ENCODE peak calls at places on chromosomes 1 and 21, in eight cellular contexts. One of them, this sample, is unnamed.

GRCh38 chr21:39938086-39938611 is 70.9 kb downstream of the PCP4 start:
- DNase-seq in CD4-positive, alpha-beta T cell: no peak
- DNase-seq in dorsolateral prefrontal cortex: no peak
- DNase-seq in MM.1S: no peak
- DNase-seq in Caco-2: no peak
- DNase-seq in mammary epithelial cell: no peak
- DNase-seq in foreskin fibroblast: no peak
- DNase-seq in AG04450: no peak
- DNase-seq in this sample: no peak

GRCh38 chr1:41712687-41713086 is 206.0 kb downstream of the HIVEP3 start:
- DNase-seq in AG04450: no peak
- DNase-seq in dorsolateral prefrontal cortex: no peak
- DNase-seq in Caco-2: no peak
- DNase-seq in MM.1S: no peak
- DNase-seq in mammary epithelial cell: no peak
- DNase-seq in foreskin fibroblast: peak
- DNase-seq in CD4-positive, alpha-beta T cell: no peak
- DNase-seq in this sample: no peak

GRCh38 chr1:24551910-24552571 is 3.8 kb upstream of the NCMAP start:
- DNase-seq in mammary epithelial cell: no peak
- DNase-seq in AG04450: peak
- DNase-seq in dorsolateral prefrontal cortex: no peak
- DNase-seq in CD4-positive, alpha-beta T cell: no peak
- DNase-seq in MM.1S: no peak
- DNase-seq in foreskin fibroblast: no peak
- DNase-seq in Caco-2: peak
- DNase-seq in this sample: no peak

GRCh38 chr1:231998791-231999190 is 372.2 kb downstream of the DISC1 start:
- DNase-seq in mammary epithelial cell: no peak
- DNase-seq in Caco-2: no peak
- DNase-seq in CD4-positive, alpha-beta T cell: no peak
- DNase-seq in dorsolateral prefrontal cortex: no peak
- DNase-seq in MM.1S: no peak
- DNase-seq in AG04450: no peak
- DNase-seq in foreskin fibroblast: no peak
- DNase-seq in this sample: no peak

GRCh38 chr1:71677541-71677940 is 596.7 kb upstream of the ZRANB2 start:
- DNase-seq in foreskin fibroblast: no peak
- DNase-seq in dorsolateral prefrontal cortex: no peak
- DNase-seq in MM.1S: no peak
- DNase-seq in CD4-positive, alpha-beta T cell: no peak
- DNase-seq in Caco-2: no peak
- DNase-seq in AG04450: no peak
- DNase-seq in mammary epithelial cell: no peak
- DNase-seq in this sample: no peak

GRCh38 chr1:53405737-53406136 is 53.5 kb upstream of the DMRTB1 start:
- DNase-seq in Caco-2: no peak
- DNase-seq in MM.1S: no peak
- DNase-seq in foreskin fibroblast: no peak
- DNase-seq in CD4-positive, alpha-beta T cell: no peak
- DNase-seq in AG04450: no peak
- DNase-seq in dorsolateral prefrontal cortex: no peak
- DNase-seq in mammary epithelial cell: no peak
- DNase-seq in this sample: no peak

GRCh38 chr1:96634863-96635262 is 86.7 kb upstream of the PTBP2 start:
- DNase-seq in dorsolateral prefrontal cortex: no peak
- DNase-seq in MM.1S: no peak
- DNase-seq in CD4-positive, alpha-beta T cell: no peak
- DNase-seq in mammary epithelial cell: no peak
- DNase-seq in Caco-2: no peak
- DNase-seq in foreskin fibroblast: peak
- DNase-seq in AG04450: no peak
- DNase-seq in this sample: no peak

GRCh38 chr1:90510143-90510542 is 207.0 kb downstream of the BARHL2 start:
- DNase-seq in mammary epithelial cell: no peak
- DNase-seq in CD4-positive, alpha-beta T cell: no peak
- DNase-seq in Caco-2: no peak
- DNase-seq in MM.1S: no peak
- DNase-seq in AG04450: no peak
- DNase-seq in foreskin fibroblast: no peak
- DNase-seq in dorsolateral prefrontal cortex: no peak
- DNase-seq in this sample: no peak

GRCh38 chr1:94038511-94038910 is 82.4 kb downstream of the ABCA4 start:
- DNase-seq in dorsolateral prefrontal cortex: no peak
- DNase-seq in foreskin fibroblast: peak
- DNase-seq in Caco-2: no peak
- DNase-seq in mammary epithelial cell: no peak
- DNase-seq in CD4-positive, alpha-beta T cell: no peak
- DNase-seq in MM.1S: no peak
- DNase-seq in AG04450: no peak
- DNase-seq in this sample: no peak

GRCh38 chr1:94036721-94037120 is 84.2 kb downstream of the ABCA4 start:
- DNase-seq in foreskin fibroblast: no peak
- DNase-seq in CD4-positive, alpha-beta T cell: no peak
- DNase-seq in mammary epithelial cell: no peak
- DNase-seq in dorsolateral prefrontal cortex: no peak
- DNase-seq in MM.1S: no peak
- DNase-seq in Caco-2: no peak
- DNase-seq in AG04450: peak
- DNase-seq in this sample: no peak

GRCh38 chr1:94039871-94040569 is 80.9 kb downstream of the ABCA4 start:
- DNase-seq in AG04450: no peak
- DNase-seq in foreskin fibroblast: peak
- DNase-seq in CD4-positive, alpha-beta T cell: no peak
- DNase-seq in dorsolateral prefrontal cortex: no peak
- DNase-seq in mammary epithelial cell: no peak
- DNase-seq in MM.1S: no peak
- DNase-seq in Caco-2: no peak
- DNase-seq in this sample: no peak

GRCh38 chr1:94037392-94038229 is 83.3 kb downstream of the ABCA4 start:
- DNase-seq in Caco-2: no peak
- DNase-seq in CD4-positive, alpha-beta T cell: no peak
- DNase-seq in AG04450: no peak
- DNase-seq in foreskin fibroblast: no peak
- DNase-seq in mammary epithelial cell: peak
- DNase-seq in dorsolateral prefrontal cortex: no peak
- DNase-seq in MM.1S: no peak
- DNase-seq in this sample: no peak

DNA sequence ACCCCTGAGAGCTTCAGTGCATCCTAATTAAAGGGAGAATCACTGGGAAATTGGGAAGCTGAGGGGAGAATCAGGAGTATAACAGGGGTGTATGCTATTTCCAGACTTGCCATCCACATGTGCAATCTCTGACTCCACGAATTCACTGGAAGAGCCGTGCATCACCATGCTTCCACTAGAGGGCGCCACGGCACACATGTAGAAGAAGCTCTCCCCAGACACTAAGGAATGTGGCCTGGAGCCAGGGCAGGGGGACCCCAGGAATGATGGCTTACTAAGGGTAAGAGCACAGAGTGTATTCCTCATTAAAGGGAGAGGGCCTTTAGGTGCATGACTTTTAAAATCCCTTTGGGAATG is 81.5 kb downstream of the ABCA4 start:
- DNase-seq in CD4-positive, alpha-beta T cell: peak
- DNase-seq in MM.1S: peak
- DNase-seq in foreskin fibroblast: peak
- DNase-seq in mammary epithelial cell: no peak
- DNase-seq in dorsolateral prefrontal cortex: no peak
- DNase-seq in AG04450: no peak
- DNase-seq in Caco-2: peak
- DNase-seq in this sample: peak
- TF ChIP-seq CTCF in CD4-positive, alpha-beta T cell: peak
- TF ChIP-seq CTCF in MM.1S: peak
- TF ChIP-seq CTCF in foreskin fibroblast: peak
- TF ChIP-seq CTCF in mammary epithelial cell: peak
- TF ChIP-seq CTCF in dorsolateral prefrontal cortex: peak
- TF ChIP-seq CTCF in AG04450: peak
- TF ChIP-seq CTCF in Caco-2: peak
- TF ChIP-seq CTCF in this sample: peak

GRCh38 chr1:54870869-54871268 is 16.1 kb downstream of the DHCR24 start:
- DNase-seq in dorsolateral prefrontal cortex: no peak
- DNase-seq in CD4-positive, alpha-beta T cell: no peak
- DNase-seq in mammary epithelial cell: no peak
- DNase-seq in AG04450: no peak
- DNase-seq in foreskin fibroblast: no peak
- DNase-seq in MM.1S: no peak
- DNase-seq in Caco-2: no peak
- DNase-seq in this sample: no peak

GRCh38 chr1:54871275-54872040 is 15.5 kb downstream of the DHCR24 start:
- DNase-seq in Caco-2: no peak
- DNase-seq in mammary epithelial cell: no peak
- DNase-seq in CD4-positive, alpha-beta T cell: no peak
- DNase-seq in dorsolateral prefrontal cortex: no peak
- DNase-seq in AG04450: no peak
- DNase-seq in foreskin fibroblast: no peak
- DNase-seq in MM.1S: no peak
- DNase-seq in this sample: no peak

GRCh38 chr1:54869173-54869851 is 17.7 kb downstream of the DHCR24 start:
- DNase-seq in CD4-positive, alpha-beta T cell: no peak
- DNase-seq in AG04450: no peak
- DNase-seq in dorsolateral prefrontal cortex: no peak
- DNase-seq in MM.1S: no peak
- DNase-seq in Caco-2: no peak
- DNase-seq in foreskin fibroblast: no peak
- DNase-seq in mammary epithelial cell: no peak
- DNase-seq in this sample: no peak

GRCh38 chr1:54874079-54874830 is 12.7 kb downstream of the DHCR24 start:
- DNase-seq in dorsolateral prefrontal cortex: no peak
- DNase-seq in CD4-positive, alpha-beta T cell: no peak
- DNase-seq in AG04450: no peak
- DNase-seq in foreskin fibroblast: peak
- DNase-seq in MM.1S: no peak
- DNase-seq in mammary epithelial cell: peak
- DNase-seq in Caco-2: no peak
- DNase-seq in this sample: no peak

DNA sequence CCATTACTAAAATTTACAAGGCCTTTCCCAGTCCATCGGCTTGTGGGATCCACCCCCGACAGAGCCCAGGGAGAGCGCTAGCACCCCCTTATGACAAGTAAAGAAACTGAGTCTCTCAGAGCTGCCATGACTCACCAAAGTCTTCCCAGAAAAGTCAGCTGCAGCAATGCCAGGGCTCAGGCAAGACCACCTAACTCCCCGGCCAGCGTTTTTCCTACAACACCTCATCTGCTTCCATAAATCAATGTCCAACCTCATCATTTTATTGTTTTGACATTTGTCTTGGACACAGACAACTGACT is 15.0 kb downstream of the DHCR24 start:
- DNase-seq in AG04450: no peak
- DNase-seq in Caco-2: no peak
- DNase-seq in CD4-positive, alpha-beta T cell: no peak
- DNase-seq in dorsolateral prefrontal cortex: no peak
- DNase-seq in foreskin fibroblast: no peak
- DNase-seq in mammary epithelial cell: no peak
- DNase-seq in MM.1S: no peak
- DNase-seq in this sample: no peak
- TF ChIP-seq CTCF in AG04450: no peak
- TF ChIP-seq CTCF in Caco-2: no peak
- TF ChIP-seq CTCF in CD4-positive, alpha-beta T cell: no peak
- TF ChIP-seq CTCF in dorsolateral prefrontal cortex: no peak
- TF ChIP-seq CTCF in foreskin fibroblast: no peak
- TF ChIP-seq CTCF in mammary epithelial cell: no peak
- TF ChIP-seq CTCF in MM.1S: no peak
- TF ChIP-seq CTCF in this sample: no peak

DNA sequence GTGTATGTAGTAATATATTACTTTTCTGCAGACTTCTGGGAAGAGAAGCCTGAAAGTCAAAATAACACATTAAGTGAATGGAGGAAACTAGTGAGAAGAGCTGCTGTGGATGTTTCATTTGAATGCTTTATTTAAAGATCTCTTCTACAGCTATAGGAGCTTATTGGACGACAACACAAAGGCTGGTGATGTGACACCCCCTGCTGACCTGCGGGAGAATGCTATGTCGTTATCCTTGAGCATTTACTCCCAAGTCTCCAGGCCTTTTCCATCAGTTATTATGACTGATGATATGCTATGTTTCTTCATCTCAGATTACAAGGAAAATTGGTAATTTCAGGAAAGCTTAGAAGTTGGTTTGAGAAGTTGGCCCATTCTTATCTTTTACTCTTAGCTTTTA is 22.3 kb upstream of the PLA2G4A start:
- DNase-seq in CD4-positive, alpha-beta T cell: no peak
- DNase-seq in AG04450: no peak
- DNase-seq in dorsolateral prefrontal cortex: no peak
- DNase-seq in Caco-2: peak
- DNase-seq in MM.1S: peak
- DNase-seq in foreskin fibroblast: peak
- DNase-seq in mammary epithelial cell: peak
- DNase-seq in this sample: no peak
- TF ChIP-seq CTCF in CD4-positive, alpha-beta T cell: no peak
- TF ChIP-seq CTCF in AG04450: peak
- TF ChIP-seq CTCF in dorsolateral prefrontal cortex: no peak
- TF ChIP-seq CTCF in Caco-2: peak
- TF ChIP-seq CTCF in MM.1S: peak
- TF ChIP-seq CTCF in foreskin fibroblast: peak
- TF ChIP-seq CTCF in mammary epithelial cell: peak
- TF ChIP-seq CTCF in this sample: peak

GRCh38 chr1:235515844-235516512 is 11.7 kb upstream of the B3GALNT2 start:
- DNase-seq in CD4-positive, alpha-beta T cell: no peak
- DNase-seq in AG04450: no peak
- DNase-seq in dorsolateral prefrontal cortex: no peak
- DNase-seq in Caco-2: no peak
- DNase-seq in foreskin fibroblast: no peak
- DNase-seq in mammary epithelial cell: no peak
- DNase-seq in MM.1S: no peak
- DNase-seq in this sample: no peak

GRCh38 chr1:235516862-235517446 is 12.7 kb upstream of the B3GALNT2 start:
- DNase-seq in Caco-2: no peak
- DNase-seq in AG04450: no peak
- DNase-seq in mammary epithelial cell: no peak
- DNase-seq in MM.1S: peak
- DNase-seq in dorsolateral prefrontal cortex: no peak
- DNase-seq in CD4-positive, alpha-beta T cell: no peak
- DNase-seq in foreskin fibroblast: no peak
- DNase-seq in this sample: no peak

GRCh38 chr1:235513495-235514366 is 9.5 kb upstream of the B3GALNT2 start:
- DNase-seq in Caco-2: no peak
- DNase-seq in AG04450: peak
- DNase-seq in dorsolateral prefrontal cortex: no peak
- DNase-seq in mammary epithelial cell: peak
- DNase-seq in CD4-positive, alpha-beta T cell: peak
- DNase-seq in foreskin fibroblast: peak
- DNase-seq in MM.1S: peak
- DNase-seq in this sample: peak

GRCh38 chr1:235507623-235508022 is 3.4 kb upstream of the B3GALNT2 start:
- DNase-seq in Caco-2: no peak
- DNase-seq in mammary epithelial cell: no peak
- DNase-seq in foreskin fibroblast: no peak
- DNase-seq in MM.1S: no peak
- DNase-seq in AG04450: no peak
- DNase-seq in CD4-positive, alpha-beta T cell: no peak
- DNase-seq in dorsolateral prefrontal cortex: no peak
- DNase-seq in this sample: no peak

DNA sequence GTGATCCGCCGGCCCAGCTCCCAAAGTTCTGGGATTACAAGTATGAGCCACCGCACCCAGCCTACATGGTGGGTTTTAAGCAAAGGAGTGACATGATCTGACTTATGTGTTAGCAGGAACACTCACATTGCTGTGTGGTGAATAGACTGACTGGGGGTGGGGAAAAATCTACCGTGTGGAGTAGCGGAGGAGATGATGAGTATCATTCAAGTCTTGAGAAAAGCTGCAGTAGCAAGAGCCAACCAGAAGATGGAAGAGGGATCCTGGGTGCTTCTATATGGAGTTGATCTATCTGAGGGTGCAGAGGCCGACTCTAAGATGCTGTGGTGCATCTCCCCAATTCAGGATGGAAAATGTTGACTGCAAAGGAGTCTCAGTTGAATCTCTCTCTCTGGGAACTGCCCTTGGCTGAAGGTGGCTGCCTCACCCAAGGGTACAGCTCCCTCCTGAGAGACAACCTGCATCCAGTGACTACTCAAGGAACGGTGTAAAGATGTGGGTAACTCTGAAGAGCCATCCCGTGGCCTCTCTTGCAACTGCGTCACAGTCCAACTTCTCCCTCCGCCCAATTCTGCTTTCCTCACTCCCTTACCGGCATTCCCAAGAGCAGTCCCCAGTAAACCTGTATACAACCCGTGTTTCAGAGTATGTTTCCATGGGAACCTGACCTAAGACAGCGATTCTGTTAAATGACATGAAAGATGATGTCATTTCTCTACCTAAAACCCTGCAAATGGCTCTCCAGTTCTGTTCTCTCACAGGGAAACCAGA is 7.4 kb upstream of the B3GALNT2 start:
- DNase-seq in CD4-positive, alpha-beta T cell: no peak
- DNase-seq in mammary epithelial cell: peak
- DNase-seq in MM.1S: no peak
- DNase-seq in dorsolateral prefrontal cortex: no peak
- DNase-seq in Caco-2: no peak
- DNase-seq in foreskin fibroblast: peak
- DNase-seq in AG04450: no peak
- DNase-seq in this sample: no peak
- TF ChIP-seq CTCF in CD4-positive, alpha-beta T cell: no peak
- TF ChIP-seq CTCF in mammary epithelial cell: no peak
- TF ChIP-seq CTCF in MM.1S: no peak
- TF ChIP-seq CTCF in dorsolateral prefrontal cortex: no peak
- TF ChIP-seq CTCF in Caco-2: no peak
- TF ChIP-seq CTCF in foreskin fibroblast: no peak
- TF ChIP-seq CTCF in AG04450: no peak
- TF ChIP-seq CTCF in this sample: no peak